ENCODE peak calls at places on chromosomes 13 and 19, in four cellular contexts. D, G, C and N are unnamed samples.
A peak's percentile ranks its signal among the peaks of the same experiment; 100 is the strongest.

GRCh38 chr13:61685683-61686013 is 270.0 kb upstream of the PCDH20 start:
- DNase-seq in D (no peak), G (no peak), C (no peak), N (no peak)

GRCh38 chr13:106497079-106497478 is 38.4 kb downstream of the EFNB2 start:
- DNase-seq in D (no peak), G (no peak), C (no peak), N (no peak)

GRCh38 chr13:21005193-21005592 is 56.2 kb downstream of the LATS2 start:
- DNase-seq in D (no peak), G (no peak), C (no peak), N (no peak)

GRCh38 chr19:48415395-48415794 is 21.9 kb downstream of the GRIN2D start:
- DNase-seq in D (peak; percentile 91), G (peak; percentile 76), C (peak; percentile 84), N (peak; percentile 52)

GRCh38 chr13:71979616-71980015 is 112.6 kb upstream of the DACH1 start:
- DNase-seq in D (no peak), G (no peak), C (no peak), N (no peak)

GRCh38 chr13:25608181-25608580 is 236.4 kb downstream of the ATP8A2 start:
- DNase-seq in D (no peak), G (no peak), C (no peak), N (no peak)

GRCh38 chr13:30892966-30893365 is 13.1 kb upstream of the MEDAG start:
- DNase-seq in D (no peak), G (no peak), C (no peak), N (peak; percentile 78)

GRCh38 chr19:33376423-33376822 is 2.9 kb downstream of the CEBPG start:
- DNase-seq in D (no peak), G (peak; percentile 82), C (peak; percentile 63), N (peak; percentile 63)

GRCh38 chr13:87777395-87777794 is 106.2 kb downstream of the SLITRK5 start:
- DNase-seq in D (no peak), G (no peak), C (no peak), N (no peak)

GRCh38 chr13:48977973-48978372 is 2.3 kb downstream of the FNDC3A start:
- DNase-seq in D (no peak), G (no peak), C (no peak), N (no peak)

GRCh38 chr13:110910013-110910890 is 4.6 kb downstream of the ANKRD10 start:
- DNase-seq in D (no peak), G (no peak), C (no peak), N (peak; percentile 41)

GRCh38 chr13:34300559-34300958 is 482.6 kb downstream of the RFC3 start:
- DNase-seq in D (no peak), G (no peak), C (no peak), N (no peak)

GRCh38 chr13:109666656-109667448 is 119.5 kb downstream of the IRS2 start:
- DNase-seq in D (no peak), G (no peak), C (no peak), N (no peak)

GRCh38 chr19:35290381-35291135 is 1.4 kb upstream of the MAG start:
- DNase-seq in D (no peak), G (no peak), C (no peak), N (no peak)

GRCh38 chr19:7069904-7070226 is 362 bp downstream of the ZNF557 start:
- DNase-seq in D (no peak), G (no peak), C (no peak), N (no peak)

GRCh38 chr13:91362908-91363307 is 15.4 kb downstream of the MIR17HG start:
- DNase-seq in D (no peak), G (no peak), C (no peak), N (no peak)

GRCh38 chr13:46896346-46897138 is at the start of gene HTR2A:
- DNase-seq in D (no peak), G (peak; percentile 10), C (peak; percentile 18), N (no peak)

GRCh38 chr13:90445179-90445578 is 902.3 kb upstream of the MIR17HG start:
- DNase-seq in D (peak; percentile 31), G (no peak), C (no peak), N (no peak)

GRCh38 chr13:27352698-27353097 is 71.7 kb upstream of the GTF3A start:
- DNase-seq in D (no peak), G (no peak), C (no peak), N (no peak)

GRCh38 chr19:57056972-57057371 is 62.8 kb upstream of the USP29 start:
- DNase-seq in D (no peak), G (no peak), C (no peak), N (no peak)

GRCh38 chr13:53032849-53033248 is 4.2 kb downstream of the OLFM4 start:
- DNase-seq in D (no peak), G (no peak), C (no peak), N (no peak)

GRCh38 chr13:70183041-70183440 is 74.8 kb upstream of the KLHL1 start:
- DNase-seq in D (no peak), G (no peak), C (no peak), N (no peak)

GRCh38 chr19:58361900-58362271 is 665 bp downstream of the ZNF497 start:
- DNase-seq in D (no peak), G (peak; percentile 47), C (peak; percentile 63), N (no peak)

GRCh38 chr19:10724573-10725071 is 6.7 kb downstream of the DNM2 start:
- DNase-seq in D (no peak), G (no peak), C (no peak), N (no peak)

GRCh38 chr19:54426291-54426918 is 11.1 kb downstream of the TTYH1 start:
- DNase-seq in D (no peak), G (no peak), C (no peak), N (no peak)

GRCh38 chr19:38993271-38993670 is 17.7 kb upstream of the FBXO17 start:
- DNase-seq in D (no peak), G (no peak), C (no peak), N (no peak)

GRCh38 chr19:45876411-45877197 is 9.3 kb downstream of the IRF2BP1 start:
- DNase-seq in D (no peak), G (peak; percentile 55), C (peak; percentile 82), N (no peak)
- H3K4me1 ChIP-seq in D (peaks cover 1% of the 10 kb centered on the region), G (peaks cover 14% of the 10 kb centered on the region), C (peaks cover 67% of the 10 kb centered on the region), N (no peaks in the 10 kb centered on the region)

DNA sequence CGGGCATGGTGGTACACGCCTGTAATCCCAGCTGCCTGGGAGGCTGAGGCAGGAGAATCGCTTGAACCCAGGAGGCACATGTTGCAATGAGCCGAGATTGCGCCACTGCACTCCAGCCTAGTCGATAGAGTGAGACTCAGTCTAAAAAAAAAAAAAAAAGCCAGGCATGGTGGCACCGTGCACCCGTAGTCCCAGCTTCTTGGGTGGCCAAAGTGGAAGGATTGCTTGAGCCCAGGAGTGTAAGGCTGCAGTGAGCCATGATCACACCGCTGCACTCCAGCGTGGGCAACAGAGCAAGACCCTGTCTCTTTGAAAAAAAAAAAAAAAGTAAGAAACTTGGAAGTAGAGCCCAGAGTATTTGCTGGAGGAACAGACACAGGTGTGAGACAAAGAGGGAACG is 27.7 kb downstream of the CCDC8 start:
- DNase-seq in D (no peak), G (no peak), C (no peak), N (no peak)
- H3K36me3 ChIP-seq in D (peaks cover 63% of the 10 kb centered on the region), G (peaks cover 98% of the 10 kb centered on the region), C (peaks cover 15% of the 10 kb centered on the region), N (no peaks in the 10 kb centered on the region)

DNA sequence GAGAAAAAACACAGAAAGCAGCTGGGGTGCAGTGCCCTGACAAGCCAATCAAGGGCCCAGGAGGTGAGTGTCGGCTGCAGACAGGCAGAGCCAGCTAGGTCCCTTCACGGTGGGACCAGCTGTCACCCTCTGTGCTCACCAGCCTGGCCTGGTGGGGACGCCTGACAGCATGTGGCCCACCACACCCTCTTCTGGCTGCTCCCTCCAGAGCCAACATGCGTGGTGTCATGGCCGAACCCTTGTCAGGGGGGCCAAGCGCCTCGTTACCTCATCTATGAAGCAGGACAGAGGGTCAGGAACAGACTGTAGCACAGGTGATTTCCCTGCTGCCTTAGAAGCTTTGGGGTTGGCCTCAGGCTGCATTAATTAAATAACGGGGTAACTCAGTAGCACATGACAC is 40.0 kb upstream of the ISYNA1 start:
- DNase-seq in D (no peak), G (no peak), C (no peak), N (no peak)
- H3K4me1 ChIP-seq in D (no peaks in the 10 kb centered on the region), G (peaks cover 65% of the 10 kb centered on the region), C (peaks cover 10% of the 10 kb centered on the region), N (peaks cover 88% of the 10 kb centered on the region)

DNA sequence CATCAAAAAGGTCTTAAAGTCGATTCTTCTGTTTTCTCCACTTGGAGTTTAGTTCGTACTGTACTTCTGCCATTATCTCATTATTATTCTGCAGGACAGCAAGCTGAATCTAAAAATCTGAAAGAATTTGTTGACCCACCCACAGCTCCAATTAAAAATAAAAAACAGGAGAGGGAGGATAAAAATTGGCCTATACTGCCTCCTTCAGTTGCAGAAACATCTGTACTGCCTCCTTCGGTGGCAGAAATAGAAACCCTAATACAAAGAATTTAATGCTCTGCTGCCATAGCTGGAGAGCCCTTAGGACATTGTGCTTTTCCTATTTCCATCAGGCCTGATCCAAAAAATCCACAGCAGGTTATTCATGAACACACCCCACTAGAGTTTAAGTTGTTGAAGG is 9.8 kb downstream of the ZNF350 start:
- DNase-seq in D (no peak), G (no peak), C (no peak), N (no peak)
- H3K36me3 ChIP-seq in D (peaks cover 28% of the 10 kb centered on the region), G (peaks cover 42% of the 10 kb centered on the region), C (peaks cover 13% of the 10 kb centered on the region), N (peaks cover 82% of the 10 kb centered on the region)

GRCh38 chr19:12955996-12956395 is 1.0 kb downstream of the GADD45GIP1 start:
- DNase-seq in D (no peak), G (no peak), C (no peak), N (no peak)
- H3K4me1 ChIP-seq in D (no peaks in the 10 kb centered on the region), G (peaks cover 51% of the 10 kb centered on the region), C (peaks cover 7% of the 10 kb centered on the region), N (peaks cover 39% of the 10 kb centered on the region)

GRCh38 chr13:99564389-99564788 is 63.1 kb downstream of the TM9SF2 start:
- DNase-seq in D (no peak), G (no peak), C (no peak), N (no peak)
- H3K36me3 ChIP-seq in D (peaks cover 27% of the 10 kb centered on the region), G (peaks cover 62% of the 10 kb centered on the region), C (no peaks in the 10 kb centered on the region), N (peaks cover 46% of the 10 kb centered on the region)

GRCh38 chr19:2981898-2982297 is 4.5 kb downstream of the TLE6 start:
- DNase-seq in D (no peak), G (no peak), C (no peak), N (no peak)

GRCh38 chr19:2977001-2977685 is at the start of gene TLE6:
- DNase-seq in D (peak; percentile 95), G (peak; percentile 96), C (peak; percentile 99), N (peak; percentile 93)

GRCh38 chr19:2977686-2978466 is 512 bp downstream of the TLE6 start:
- DNase-seq in D (no peak), G (no peak), C (peak; percentile 61), N (no peak)

GRCh38 chr19:2976609-2977000 is 759 bp upstream of the TLE6 start:
- DNase-seq in D (no peak), G (no peak), C (no peak), N (no peak)

GRCh38 chr19:2978467-2978767 is 1.1 kb downstream of the TLE6 start:
- DNase-seq in D (no peak), G (no peak), C (no peak), N (no peak)
- H3K4me1 ChIP-seq in D (no peaks in the 10 kb centered on the region), G (peaks cover 63% of the 10 kb centered on the region), C (peaks cover 24% of the 10 kb centered on the region), N (peaks cover 45% of the 10 kb centered on the region)

DNA sequence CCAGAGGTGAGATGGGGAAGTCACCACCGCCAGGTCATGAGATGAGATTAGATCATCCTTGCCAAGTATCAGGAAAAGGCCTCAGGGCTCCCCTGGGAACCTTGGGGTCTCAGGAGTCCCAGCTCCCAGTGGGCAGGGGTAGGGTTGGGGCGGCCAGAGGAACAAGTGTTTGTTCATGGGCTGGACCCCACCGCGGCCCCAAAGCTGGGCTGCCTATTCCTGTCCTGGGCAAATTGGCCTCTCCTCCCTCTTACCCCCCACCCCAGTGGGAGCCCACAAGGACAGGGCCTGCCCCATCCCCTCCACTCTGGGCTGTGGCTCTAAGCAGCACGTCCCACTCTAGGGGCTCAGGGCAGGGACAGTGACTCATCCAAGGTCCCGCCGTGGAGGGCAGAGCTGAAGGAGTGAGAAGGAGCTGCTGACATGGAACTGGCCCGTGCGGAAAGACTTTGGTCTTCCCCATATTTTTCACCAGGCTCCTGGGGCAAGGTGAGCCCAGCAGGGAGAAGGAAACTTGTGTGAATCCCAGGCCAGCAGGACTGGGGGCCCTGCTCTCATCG is 4.0 kb upstream of the HCN2 start:
- DNase-seq in D (no peak), G (no peak), C (no peak), N (no peak)
- H3K36me3 ChIP-seq in D (peaks cover 16% of the 10 kb centered on the region), G (peaks cover 33% of the 10 kb centered on the region), C (peaks cover 16% of the 10 kb centered on the region), N (peaks cover 25% of the 10 kb centered on the region)